ENCODE peak calls at places on chromosomes 13 and 19, in five cellular contexts. One of them, this sample, is unnamed.

GRCh38 chr13:81487151-81487550 is 1146.2 kb upstream of the SPRY2 start:
- DNase-seq in kidney tubule cell: peak
- DNase-seq in cardiac fibroblast: peak
- DNase-seq in H1: peak
- DNase-seq in endothelial cell: peak
- DNase-seq in this sample: peak

GRCh38 chr19:18437481-18438330 is at the start of gene ISYNA1:
- DNase-seq in kidney tubule cell: peak
- DNase-seq in cardiac fibroblast: peak
- DNase-seq in H1: peak
- DNase-seq in endothelial cell: peak
- DNase-seq in this sample: peak

GRCh38 chr19:17302391-17303166 is 646 bp downstream of the ABHD8 start:
- DNase-seq in kidney tubule cell: peak
- DNase-seq in cardiac fibroblast: no peak
- DNase-seq in H1: peak
- DNase-seq in endothelial cell: no peak
- DNase-seq in this sample: no peak

GRCh38 chr19:49335071-49335783 is at the start of gene CD37:
- DNase-seq in kidney tubule cell: no peak
- DNase-seq in cardiac fibroblast: no peak
- DNase-seq in H1: no peak
- DNase-seq in endothelial cell: no peak
- DNase-seq in this sample: no peak

GRCh38 chr13:60211548-60211947 is 47.8 kb upstream of the DIAPH3 start:
- DNase-seq in kidney tubule cell: no peak
- DNase-seq in cardiac fibroblast: no peak
- DNase-seq in H1: no peak
- DNase-seq in endothelial cell: no peak
- DNase-seq in this sample: no peak

GRCh38 chr13:75635621-75636338 is at the start of gene LMO7:
- DNase-seq in kidney tubule cell: peak
- DNase-seq in cardiac fibroblast: peak
- DNase-seq in H1: peak
- DNase-seq in endothelial cell: peak
- DNase-seq in this sample: no peak

GRCh38 chr19:48501446-48501960 is 10.1 kb downstream of the LMTK3 start:
- DNase-seq in kidney tubule cell: no peak
- DNase-seq in cardiac fibroblast: no peak
- DNase-seq in H1: peak
- DNase-seq in endothelial cell: no peak
- DNase-seq in this sample: peak

GRCh38 chr19:863305-863620 is 3.8 kb downstream of the CFD start:
- DNase-seq in kidney tubule cell: no peak
- DNase-seq in cardiac fibroblast: no peak
- DNase-seq in H1: no peak
- DNase-seq in endothelial cell: no peak
- DNase-seq in this sample: no peak

GRCh38 chr13:110826101-110826500 is 88.8 kb downstream of the ANKRD10 start:
- DNase-seq in kidney tubule cell: no peak
- DNase-seq in cardiac fibroblast: no peak
- DNase-seq in H1: no peak
- DNase-seq in endothelial cell: no peak
- DNase-seq in this sample: no peak

GRCh38 chr19:15534957-15535864 is 26.9 kb downstream of the CYP4F22 start:
- DNase-seq in kidney tubule cell: no peak
- DNase-seq in cardiac fibroblast: no peak
- DNase-seq in H1: no peak
- DNase-seq in endothelial cell: no peak
- DNase-seq in this sample: no peak

GRCh38 chr19:22422220-22422619 is at the start of gene ZNF98:
- DNase-seq in kidney tubule cell: peak
- DNase-seq in cardiac fibroblast: no peak
- DNase-seq in H1: no peak
- DNase-seq in endothelial cell: no peak
- DNase-seq in this sample: no peak

GRCh38 chr13:46607768-46608553 is 55.0 kb downstream of the LRCH1 start:
- DNase-seq in kidney tubule cell: peak
- DNase-seq in cardiac fibroblast: no peak
- DNase-seq in H1: no peak
- DNase-seq in endothelial cell: no peak
- DNase-seq in this sample: peak

GRCh38 chr19:3506384-3507340 is 551 bp downstream of the FZR1 start:
- DNase-seq in kidney tubule cell: peak
- DNase-seq in cardiac fibroblast: peak
- DNase-seq in H1: no peak
- DNase-seq in endothelial cell: peak
- DNase-seq in this sample: no peak

GRCh38 chr19:15962319-15962718 is 13.5 kb downstream of the OR10H4 start:
- DNase-seq in kidney tubule cell: no peak
- DNase-seq in cardiac fibroblast: no peak
- DNase-seq in H1: no peak
- DNase-seq in endothelial cell: no peak
- DNase-seq in this sample: no peak

GRCh38 chr19:17234911-17235617 is 9.0 kb downstream of the OCEL1 start:
- DNase-seq in kidney tubule cell: peak
- DNase-seq in cardiac fibroblast: peak
- DNase-seq in H1: peak
- DNase-seq in endothelial cell: peak
- DNase-seq in this sample: no peak

GRCh38 chr13:32883501-32883900 is 132.7 kb upstream of the KL start:
- DNase-seq in kidney tubule cell: peak
- DNase-seq in cardiac fibroblast: no peak
- DNase-seq in H1: no peak
- DNase-seq in endothelial cell: no peak
- DNase-seq in this sample: peak

GRCh38 chr13:113951246-113951999 is 22.5 kb downstream of the C13orf46 start:
- DNase-seq in kidney tubule cell: peak
- DNase-seq in cardiac fibroblast: peak
- DNase-seq in H1: peak
- DNase-seq in endothelial cell: peak
- DNase-seq in this sample: peak

GRCh38 chr13:90933097-90933826 is 414.2 kb upstream of the MIR17HG start:
- DNase-seq in kidney tubule cell: peak
- DNase-seq in cardiac fibroblast: no peak
- DNase-seq in H1: no peak
- DNase-seq in endothelial cell: no peak
- DNase-seq in this sample: peak

GRCh38 chr13:50685491-50685890 is 158.0 kb downstream of the DLEU7 start:
- DNase-seq in kidney tubule cell: peak
- DNase-seq in cardiac fibroblast: peak
- DNase-seq in H1: no peak
- DNase-seq in endothelial cell: no peak
- DNase-seq in this sample: peak

GRCh38 chr19:1468274-1469199 is 10.5 kb downstream of the C19orf25 start:
- DNase-seq in kidney tubule cell: peak
- DNase-seq in cardiac fibroblast: peak
- DNase-seq in H1: peak
- DNase-seq in endothelial cell: no peak
- DNase-seq in this sample: no peak

GRCh38 chr13:56886398-56886797 is 254.3 kb upstream of the PRR20A start:
- DNase-seq in kidney tubule cell: no peak
- DNase-seq in cardiac fibroblast: no peak
- DNase-seq in H1: no peak
- DNase-seq in endothelial cell: no peak
- DNase-seq in this sample: no peak

GRCh38 chr19:38061294-38061693 is 154.3 kb downstream of the SIPA1L3 start:
- DNase-seq in kidney tubule cell: peak
- DNase-seq in cardiac fibroblast: peak
- DNase-seq in H1: no peak
- DNase-seq in endothelial cell: no peak
- DNase-seq in this sample: peak